ENCODE peak calls at places on chromosome 10, in four cellular contexts. M, F, R and S are unnamed samples.
A peak's percentile ranks its signal among the peaks of the same experiment; 100 is the strongest.

GRCh38 chr10:120995768-120996167 is 144.6 kb downstream of the WDR11 start:
- DNase-seq in M (no peak), R (no peak), F (no peak), S (no peak)

GRCh38 chr10:61757525-61758397 is 95.0 kb downstream of the CABCOCO1 start:
- DNase-seq in M (peak; percentile 49), R (no peak), F (no peak), S (no peak)

GRCh38 chr10:129942936-129943724 is 20.9 kb downstream of the EBF3 start:
- DNase-seq in M (no peak), R (no peak), F (no peak), S (no peak)

GRCh38 chr10:114045738-114046458 is 2.2 kb downstream of the ADRB1 start:
- DNase-seq in F (no peak), M (no peak), R (no peak), S (no peak)

GRCh38 chr10:117532003-117532385 is 10.6 kb upstream of the EMX2 start:
- DNase-seq in F (no peak), R (no peak), M (no peak), S (no peak)

GRCh38 chr10:102678842-102679289 is 34.6 kb downstream of the TRIM8 start:
- DNase-seq in F (no peak), R (peak; percentile 76), M (peak; percentile 50), S (peak; percentile 76)

GRCh38 chr10:47323636-47324299 is 1.5 kb downstream of the GDF2 start:
- DNase-seq in F (no peak), M (no peak), R (no peak), S (no peak)

GRCh38 chr10:34705563-34705962 is 109.5 kb downstream of the PARD3 start:
- DNase-seq in F (no peak), R (no peak), M (no peak), S (no peak)

GRCh38 chr10:93755443-93756127 is 2.2 kb upstream of the LGI1 start:
- DNase-seq in F (no peak), M (no peak), R (no peak), S (no peak)

GRCh38 chr10:3803295-3803883 is 18.4 kb upstream of the KLF6 start:
- DNase-seq in F (no peak), R (no peak), M (peak; percentile 83), S (peak; percentile 60)

GRCh38 chr10:77179015-77179695 is 458.5 kb downstream of the KCNMA1 start:
- DNase-seq in F (no peak), M (peak; percentile 70), R (no peak), S (no peak)

GRCh38 chr10:69855346-69856163 is 53.8 kb downstream of the COL13A1 start:
- DNase-seq in F (no peak), R (peak; percentile 46), M (no peak), S (no peak)

GRCh38 chr10:72173635-72174296 is 42.0 kb upstream of the ANAPC16 start:
- DNase-seq in M (peak; percentile 89), R (peak; percentile 42), F (no peak), S (no peak)

GRCh38 chr10:49368256-49368655 is 27.6 kb downstream of the DRGX start:
- DNase-seq in R (no peak), F (no peak), M (no peak), S (no peak)

GRCh38 chr10:43390333-43390732 is 18.7 kb downstream of the HNRNPF start:
- DNase-seq in R (no peak), M (no peak), F (no peak), S (peak; percentile 18)

GRCh38 chr10:133217800-133218589 is 12.0 kb upstream of the UTF1 start:
- DNase-seq in F (no peak), M (no peak), R (no peak), S (no peak)

GRCh38 chr10:3992374-3993178 is 207.6 kb upstream of the KLF6 start:
- DNase-seq in R (no peak), F (no peak), M (no peak), S (no peak)

GRCh38 chr10:80206277-80206655 is 929 bp upstream of the ANXA11 start:
- DNase-seq in M (no peak), R (no peak), F (no peak), S (no peak)

GRCh38 chr10:62109532-62110293 is 158.9 kb downstream of the RTKN2 start:
- DNase-seq in R (no peak), F (no peak), M (no peak), S (no peak)

GRCh38 chr10:24825551-24825950 is 101.9 kb upstream of the ARHGAP21 start:
- DNase-seq in M (no peak), F (no peak), R (no peak), S (no peak)

GRCh38 chr10:20596065-20596760 is 300.9 kb downstream of the NEBL start:
- DNase-seq in F (no peak), M (no peak), R (no peak), S (no peak)

GRCh38 chr10:19168584-19168983 is 120.0 kb downstream of the MALRD1 start:
- DNase-seq in M (peak; percentile 2), F (no peak), R (peak; percentile 1), S (no peak)

GRCh38 chr10:117096559-117097201 is 41.4 kb downstream of the VAX1 start:
- DNase-seq in F (no peak), M (no peak), R (no peak), S (no peak)

GRCh38 chr10:3126741-3127342 is 45.7 kb downstream of the PITRM1 start:
- DNase-seq in R (no peak), F (no peak), M (no peak), S (no peak)

GRCh38 chr10:4191894-4192293 is 406.9 kb upstream of the KLF6 start:
- DNase-seq in F (no peak), M (no peak), R (no peak), S (no peak)

GRCh38 chr10:101895781-101896180 is 52.2 kb upstream of the KCNIP2 start:
- DNase-seq in R (no peak), F (no peak), M (no peak), S (no peak)

GRCh38 chr10:92699518-92700272 is 9.9 kb downstream of the HHEX start:
- DNase-seq in M (peak; percentile 71), F (no peak), R (no peak), S (no peak)

GRCh38 chr10:67622506-67622905 is 73.5 kb downstream of the CTNNA3 start:
- DNase-seq in M (no peak), R (no peak), F (no peak), S (no peak)

GRCh38 chr10:69739561-69739960 is 62.1 kb upstream of the COL13A1 start:
- DNase-seq in M (no peak), F (no peak), R (no peak), S (no peak)

GRCh38 chr10:97355571-97355975 is 21.0 kb upstream of the FRAT2 start:
- DNase-seq in F (no peak), M (no peak), R (no peak), S (no peak)

GRCh38 chr10:13784067-13784466 is 197.3 kb downstream of the PRPF18 start:
- DNase-seq in M (no peak), F (no peak), R (no peak), S (no peak)

DNA sequence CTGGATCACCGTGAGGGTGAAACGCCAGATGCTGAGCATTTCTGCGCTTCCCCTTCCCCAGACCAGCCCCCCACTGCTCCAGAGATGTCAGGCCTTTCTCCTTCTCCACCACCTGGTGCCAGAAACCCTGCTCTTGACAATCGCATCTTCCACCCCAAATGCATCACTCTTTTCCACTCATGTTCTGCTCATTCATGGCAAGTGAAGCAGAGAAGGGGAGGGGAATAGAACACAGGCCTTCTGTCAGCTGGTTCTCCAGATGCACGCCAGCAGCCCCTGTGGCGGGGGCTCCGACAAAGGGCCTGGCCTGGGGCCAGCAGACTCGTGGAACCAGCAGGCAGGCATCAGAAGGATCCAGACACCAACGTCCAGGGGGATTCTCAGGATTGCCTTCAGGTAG is 68.5 kb upstream of the SVIL start:
- DNase-seq in F (no peak), R (no peak), M (no peak), S (no peak)
- TF ChIP-seq PHF8 in F (no peak), R (no peak), M (no peak), S (no peak)

GRCh38 chr10:74929197-74929596 is 102.8 kb downstream of the KAT6B start:
- DNase-seq in R (no peak), F (no peak), M (no peak), S (no peak)
- TF ChIP-seq RFX5 in R (no peak), F (no peak), M (no peak), S (no peak)

DNA sequence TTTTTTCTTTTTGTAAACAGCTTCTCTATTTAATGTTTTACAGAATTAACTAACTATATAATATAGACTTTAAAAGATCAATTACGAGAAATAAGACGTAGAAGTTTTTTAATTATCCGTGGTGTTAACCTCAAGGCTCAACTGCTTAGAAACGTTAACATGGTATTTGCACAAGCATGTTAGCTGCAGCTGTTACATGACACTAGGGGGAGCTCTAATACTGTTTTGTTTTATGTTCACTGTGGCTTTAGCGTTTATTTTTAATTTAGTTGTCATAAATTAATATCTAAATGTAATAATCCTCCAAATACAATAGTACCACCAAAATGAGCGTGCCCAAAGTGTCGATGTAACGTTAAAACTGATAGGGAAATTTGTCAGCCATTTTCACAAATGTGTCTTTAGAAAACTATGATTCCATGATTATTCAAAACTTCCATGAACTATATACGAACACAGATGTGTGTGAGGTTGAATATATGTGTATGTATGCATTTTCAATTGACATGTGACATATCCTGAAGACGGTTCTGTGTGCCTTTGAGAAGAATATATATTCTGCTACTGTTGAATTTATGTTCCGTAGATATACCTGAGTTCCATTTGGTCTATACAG is 828.8 kb upstream of the MBL2 start:
- DNase-seq in R (peak; percentile 11), F (no peak), M (peak; percentile 40), S (peak; percentile 24)
- TF ChIP-seq PHF8 in R (no peak), F (no peak), M (no peak), S (no peak)

DNA sequence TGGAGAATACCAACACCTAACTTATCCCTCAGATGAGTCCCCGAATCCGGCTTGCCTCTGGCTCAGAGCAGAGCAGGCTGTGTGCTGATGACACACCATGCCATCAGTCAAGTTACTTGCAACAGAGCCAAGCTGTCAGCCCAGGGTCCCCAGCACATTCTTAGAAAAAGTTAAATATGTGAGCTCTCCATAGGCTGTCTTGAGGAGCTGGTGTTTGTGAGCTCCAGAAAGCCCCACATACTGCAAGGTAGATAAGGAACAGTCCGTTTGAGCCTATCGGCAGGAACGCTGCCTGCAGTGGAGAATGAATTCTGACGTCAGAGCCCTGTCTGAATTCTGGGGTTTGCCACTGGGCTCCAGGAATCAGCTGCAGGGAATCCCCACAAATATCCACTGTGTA is 3.8 kb downstream of the SFXN4 start:
- DNase-seq in R (no peak), F (no peak), M (no peak), S (peak; percentile 85)
- TF ChIP-seq RFX5 in R (no peak), F (no peak), M (no peak), S (no peak)

DNA sequence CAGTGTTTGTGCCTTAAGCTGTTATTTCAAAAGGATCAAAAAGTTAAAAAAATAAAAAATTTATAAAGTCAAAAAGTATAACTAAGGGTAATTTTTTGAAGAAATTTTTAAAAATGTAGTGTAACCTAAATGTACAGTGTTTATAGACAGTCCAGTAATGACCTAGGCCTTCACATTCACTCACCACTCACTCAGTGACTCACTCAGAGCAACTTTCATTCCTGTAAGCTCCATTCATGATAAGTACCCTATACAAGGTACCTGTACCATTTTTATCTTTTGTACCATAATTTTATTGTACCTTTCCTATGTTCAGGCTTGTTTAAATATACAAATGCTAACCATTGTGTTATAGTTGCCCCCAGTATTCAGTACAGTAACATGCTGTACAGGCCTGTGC is 21.5 kb downstream of the DNAJC9 start:
- DNase-seq in F (no peak), M (no peak), R (no peak), S (no peak)
- TF ChIP-seq PHF8 in F (no peak), M (no peak), R (no peak), S (no peak)

GRCh38 chr10:29725133-29725720 is 90.5 kb upstream of the SVIL start:
- DNase-seq in R (no peak), M (no peak), F (no peak), S (no peak)
- TF ChIP-seq RFX5 in R (no peak), M (no peak), F (no peak), S (no peak)

GRCh38 chr10:122707535-122707934 is 7.9 kb upstream of the C10orf120 start:
- DNase-seq in M (no peak), F (no peak), R (no peak), S (no peak)
- TF ChIP-seq PHF8 in M (no peak), F (no peak), R (no peak), S (no peak)